ENCODE peak calls at places on chromosomes 13 and 19, in five cellular contexts. Y is thoracic aorta, E is fibroblast of mammary gland, W is tibial artery, L is uterus. C is an unnamed sample.

GRCh38 chr19:11284535-11284934 is 11.4 kb upstream of the TSPAN16 start:
- DNase-seq in W (no peak), L (no peak), Y (no peak), E (no peak), C (no peak)

GRCh38 chr19:35911790-35912189 is 3.7 kb upstream of the TYROBP start:
- DNase-seq in E (no peak), L (no peak), Y (no peak), W (no peak), C (no peak)

GRCh38 chr19:31516756-31517155 is 167.5 kb upstream of the TSHZ3 start:
- DNase-seq in Y (no peak), W (no peak), L (no peak), E (no peak), C (peak)

GRCh38 chr19:41746593-41747227 is 8.6 kb upstream of the CEACAM6 start:
- DNase-seq in L (no peak), E (peak), Y (no peak), W (no peak), C (no peak)

GRCh38 chr19:16441661-16442071 is 30.1 kb downstream of the EPS15L1 start:
- DNase-seq in W (no peak), Y (no peak), E (no peak), L (no peak), C (no peak)

GRCh38 chr19:41434450-41434849 is 5.3 kb downstream of the DMAC2 start:
- DNase-seq in Y (no peak), L (no peak), E (no peak), W (no peak), C (no peak)

GRCh38 chr13:20997301-20998061 is 63.9 kb downstream of the LATS2 start:
- DNase-seq in Y (no peak), E (peak), L (no peak), W (peak), C (no peak)

GRCh38 chr13:42048323-42048624 is 174 bp upstream of the DGKH start:
- DNase-seq in Y (no peak), W (no peak), L (no peak), E (no peak), C (no peak)

GRCh38 chr13:81247711-81248110 is 906.8 kb upstream of the SPRY2 start:
- DNase-seq in L (no peak), W (no peak), E (no peak), Y (no peak), C (no peak)

GRCh38 chr13:51804295-51805172 is 571 bp upstream of the DHRS12 start:
- DNase-seq in L (no peak), W (peak), E (no peak), Y (no peak), C (no peak)

GRCh38 chr13:38670627-38671026 is 16.2 kb upstream of the FREM2 start:
- DNase-seq in Y (no peak), L (no peak), W (no peak), E (peak), C (no peak)

GRCh38 chr19:55461259-55461973 is at the start of gene ISOC2:
- DNase-seq in E (peak), L (peak), Y (peak), W (peak), C (peak)

GRCh38 chr13:44972956-44973581 is 16.2 kb downstream of the NUFIP1 start:
- DNase-seq in L (no peak), E (peak), Y (no peak), W (no peak), C (no peak)

GRCh38 chr13:25380741-25381324 is 9.1 kb downstream of the ATP8A2 start:
- DNase-seq in W (no peak), L (no peak), E (no peak), Y (no peak), C (no peak)

GRCh38 chr13:25971077-25971476 is 80.7 kb downstream of the SHISA2 start:
- DNase-seq in W (no peak), L (no peak), Y (no peak), E (no peak), C (no peak)

GRCh38 chr19:18348171-18348570 is 7.8 kb downstream of the PGPEP1 start:
- DNase-seq in Y (no peak), L (no peak), E (no peak), W (no peak), C (no peak)

GRCh38 chr13:39051157-39051556 is 12.9 kb downstream of the NHLRC3 start:
- DNase-seq in W (no peak), L (no peak), Y (no peak), E (peak), C (no peak)

GRCh38 chr13:21528616-21529015 is 69.5 kb upstream of the ZDHHC20 start:
- DNase-seq in E (peak), Y (no peak), W (no peak), L (no peak), C (no peak)

GRCh38 chr19:11848200-11848593 is 329 bp upstream of the ZNF439 start:
- DNase-seq in E (no peak), W (no peak), Y (no peak), L (no peak), C (no peak)

GRCh38 chr19:16342002-16342715 is 17.5 kb downstream of the KLF2 start:
- DNase-seq in L (no peak), E (no peak), W (peak), Y (no peak), C (no peak)

GRCh38 chr13:79932556-79932955 is 408.4 kb downstream of the SPRY2 start:
- DNase-seq in Y (no peak), L (no peak), E (no peak), W (no peak), C (no peak)

GRCh38 chr13:109964164-109964563 is 177.8 kb upstream of the IRS2 start:
- DNase-seq in Y (no peak), E (no peak), L (no peak), W (no peak), C (no peak)

GRCh38 chr19:36213793-36214387 is 575 bp downstream of the ZNF565 start:
- DNase-seq in L (no peak), W (peak), Y (peak), E (peak), C (peak)

GRCh38 chr13:104315606-104316005 is 1249.4 kb upstream of the SLC10A2 start:
- DNase-seq in Y (no peak), E (peak), L (no peak), W (no peak), C (no peak)

GRCh38 chr19:57633832-57634131 is 814 bp downstream of the ZNF211 start:
- DNase-seq in E (no peak), Y (no peak), L (no peak), W (no peak), C (no peak)

GRCh38 chr19:48739835-48740704 is at the start of gene RASIP1:
- DNase-seq in Y (no peak), E (no peak), L (no peak), W (no peak), C (no peak)

GRCh38 chr19:16347706-16348105 is 23.1 kb downstream of the KLF2 start:
- DNase-seq in W (no peak), E (no peak), Y (no peak), L (no peak), C (no peak)

GRCh38 chr13:98512774-98513327 is 64.1 kb downstream of the STK24 start:
- DNase-seq in L (no peak), W (no peak), Y (no peak), E (no peak), C (no peak)

GRCh38 chr13:71577127-71577526 is 289.9 kb downstream of the DACH1 start:
- DNase-seq in Y (no peak), E (no peak), W (no peak), L (no peak), C (no peak)

GRCh38 chr13:40031031-40031430 is 375.6 kb downstream of the COG6 start:
- DNase-seq in Y (no peak), W (no peak), L (no peak), E (peak), C (no peak)

GRCh38 chr13:112885782-112886268 is 83.2 kb upstream of the MCF2L start:
- DNase-seq in W (peak), E (peak), L (peak), Y (no peak), C (peak)

GRCh38 chr13:37225414-37226047 is 120.1 kb upstream of the CSNK1A1L start:
- DNase-seq in Y (no peak), L (no peak), W (no peak), E (peak), C (no peak)

GRCh38 chr19:3656073-3656746 is 29.6 kb upstream of the CACTIN start:
- DNase-seq in E (peak), L (no peak), Y (no peak), W (no peak), C (no peak)

GRCh38 chr19:15210323-15210774 is 9.6 kb upstream of the NOTCH3 start:
- DNase-seq in L (no peak), Y (peak), E (peak), W (peak), C (no peak)

GRCh38 chr19:11528551-11529341 is at the start of gene ECSIT:
- DNase-seq in L (peak), Y (peak), W (peak), E (peak), C (peak)

GRCh38 chr19:19528721-19529490 is at the start of gene YJEFN3:
- DNase-seq in Y (no peak), L (no peak), E (no peak), W (no peak), C (no peak)

GRCh38 chr13:48772908-48773307 is 119.2 kb downstream of the CYSLTR2 start:
- DNase-seq in Y (no peak), W (no peak), E (no peak), L (no peak), C (no peak)

GRCh38 chr19:49475995-49476880 is 2.2 kb downstream of the FLT3LG start:
- DNase-seq in L (no peak), E (no peak), Y (no peak), W (no peak), C (peak)

DNA sequence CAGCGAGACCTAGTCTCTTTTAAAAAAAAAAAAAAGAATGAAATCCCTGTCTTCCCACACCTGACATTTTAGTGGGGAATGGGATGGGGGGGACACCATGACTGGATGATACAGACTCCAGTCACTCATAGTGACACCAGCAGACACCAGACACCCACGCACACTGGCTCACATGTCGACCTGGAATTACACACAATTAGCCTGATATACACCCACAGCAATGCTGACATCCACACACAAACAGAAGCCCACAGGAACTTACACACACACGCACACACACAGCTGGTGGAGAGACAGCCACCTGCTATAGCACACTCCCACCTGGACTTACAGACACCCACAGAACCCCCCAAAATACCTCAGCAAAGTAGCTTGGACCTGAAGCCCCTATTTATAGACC is 8.3 kb upstream of the NANOS3 start:
- DNase-seq in Y (no peak), E (no peak), L (no peak), W (no peak), C (no peak)
- TF ChIP-seq CTCF in Y (no peak), E (no peak), L (no peak), W (no peak), C (no peak)

GRCh38 chr19:5545051-5545450 is 22.7 kb downstream of the TINCR start:
- DNase-seq in L (no peak), W (no peak), E (no peak), Y (no peak), C (no peak)

GRCh38 chr19:5545984-5546383 is 21.8 kb downstream of the TINCR start:
- DNase-seq in Y (no peak), E (no peak), L (no peak), W (no peak), C (no peak)

GRCh38 chr19:5542665-5543064 is 25.1 kb downstream of the TINCR start:
- DNase-seq in L (no peak), Y (no peak), W (no peak), E (no peak), C (no peak)

GRCh38 chr19:5547881-5548280 is 19.9 kb downstream of the TINCR start:
- DNase-seq in Y (no peak), W (no peak), L (no peak), E (peak), C (no peak)
- TF ChIP-seq CTCF in Y (no peak), W (no peak), L (no peak), E (peak), C (peak)

DNA sequence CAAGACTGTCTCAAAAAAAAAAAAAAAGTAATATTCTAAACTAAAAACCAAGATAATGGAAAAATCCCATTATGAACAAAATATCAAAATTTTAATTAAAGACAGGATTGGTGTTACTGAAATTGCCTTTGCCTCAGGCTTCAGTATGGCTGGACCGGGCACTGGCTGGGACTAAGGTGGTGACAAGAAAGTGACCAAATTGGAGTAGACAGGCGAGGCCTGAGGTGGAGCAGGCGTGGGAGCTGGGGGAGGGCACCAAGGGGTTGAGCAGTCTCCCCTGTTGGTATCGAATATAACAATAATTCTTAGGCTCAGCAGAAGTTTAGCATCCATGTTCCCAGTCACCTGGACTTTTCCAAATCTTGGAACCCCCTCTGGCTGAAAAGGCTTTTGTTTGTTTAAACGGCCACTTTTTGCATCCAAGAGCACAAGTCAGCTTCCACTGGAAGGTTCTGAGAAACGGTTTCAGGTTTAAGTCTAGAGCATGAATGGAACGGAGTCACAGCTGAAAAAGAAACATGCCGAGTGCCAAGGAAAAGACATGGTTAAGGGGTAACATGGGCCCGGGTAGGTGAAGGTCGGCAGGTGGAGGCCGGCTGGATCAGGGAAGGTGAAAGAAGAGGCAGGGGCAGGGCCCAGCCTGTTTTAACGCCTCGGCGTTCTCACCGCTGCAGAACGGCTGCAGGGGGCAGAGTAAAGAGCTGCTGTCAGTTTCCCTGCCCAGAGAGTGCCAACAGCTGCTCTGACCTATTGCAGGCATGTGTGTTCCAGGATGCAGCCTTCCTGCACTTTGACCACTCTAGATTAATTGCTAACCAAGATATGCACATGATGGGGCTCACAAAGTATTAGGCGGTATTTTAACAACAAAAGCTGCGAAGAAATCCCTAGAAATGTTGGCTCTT is 104.4 kb downstream of the TM9SF2 start:
- DNase-seq in W (peak), L (peak), Y (no peak), E (peak), C (no peak)
- TF ChIP-seq CTCF in W (peak), L (no peak), Y (peak), E (no peak), C (no peak)

DNA sequence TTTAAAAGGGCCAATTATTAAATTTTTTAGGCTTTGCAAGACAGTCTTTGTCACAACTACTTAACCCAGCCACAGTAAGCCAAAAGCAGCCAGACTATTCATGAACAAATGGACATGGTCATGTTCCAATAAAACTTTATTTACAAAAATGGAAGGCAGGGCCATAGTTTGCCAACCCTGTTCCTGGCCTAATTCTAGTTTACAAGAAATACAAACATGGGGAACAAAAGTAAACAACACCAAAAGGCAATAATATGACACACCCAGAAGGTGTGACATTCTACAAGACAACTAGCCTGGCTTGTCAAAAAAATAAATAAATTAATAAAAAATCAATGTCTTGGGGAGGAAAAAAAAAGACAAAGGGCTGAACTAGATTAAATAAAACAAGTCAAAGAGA is 24.8 kb upstream of the CCNP start:
- DNase-seq in W (no peak), E (no peak), Y (no peak), L (no peak), C (no peak)
- TF ChIP-seq CTCF in W (no peak), E (no peak), Y (no peak), L (no peak), C (no peak)

DNA sequence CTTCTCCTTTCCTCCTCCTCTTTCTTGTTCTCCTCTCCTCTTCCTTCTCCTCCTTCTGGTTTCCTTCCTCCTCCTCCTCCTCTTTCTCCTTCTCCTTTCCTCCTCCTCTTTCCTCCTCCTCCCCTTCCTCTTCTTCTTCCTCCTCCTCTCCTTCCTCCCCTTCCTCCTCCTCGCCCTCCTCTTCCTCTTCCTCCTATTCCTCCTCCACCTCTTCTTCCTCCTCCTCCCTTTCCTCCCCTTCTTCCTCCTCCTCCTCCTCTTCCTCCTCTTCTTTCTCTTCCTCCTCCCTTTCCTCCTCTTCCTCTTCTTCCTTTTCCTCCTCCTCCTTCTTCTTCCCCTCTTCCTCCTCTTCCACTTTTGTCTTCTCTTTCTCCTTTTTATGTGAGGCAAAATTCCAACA is 55.0 kb upstream of the ADGRE1 start:
- DNase-seq in Y (no peak), L (no peak), W (no peak), E (no peak), C (no peak)
- TF ChIP-seq CTCF in Y (no peak), L (no peak), W (no peak), E (no peak), C (no peak)

GRCh38 chr13:111233080-111233479 is 87.4 kb upstream of the TEX29 start:
- DNase-seq in L (no peak), W (no peak), Y (no peak), E (no peak), C (no peak)
- TF ChIP-seq CTCF in L (no peak), W (no peak), Y (no peak), E (no peak), C (no peak)

C was measured in mesothelial cell of epicardium.